ENCODE peak calls at places on chromosomes 13 and 19, in seven cellular contexts. Q is ovary, M is right lobe of liver, Z is K562, B is lower leg skin, R is tibial nerve, U is endothelial cell of umbilical vein. V is an unnamed sample.

GRCh38 chr19:43594710-43595604 is 977 bp downstream of the IRGQ start:
- DNase-seq in Q (peak; percentile 34), M (peak; percentile 73), Z (peak; percentile 52), B (peak; percentile 46), R (no peak), U (peak; percentile 72), V (peak; percentile 71)

GRCh38 chr13:77544365-77544764 is 8.9 kb downstream of the SCEL start:
- DNase-seq in Q (peak; percentile 24), M (no peak), Z (no peak), B (peak; percentile 27), R (peak; percentile 46), U (peak; percentile 71), V (no peak)

GRCh38 chr13:106532111-106532929 is 3.1 kb downstream of the EFNB2 start:
- DNase-seq in Q (no peak), M (no peak), Z (no peak), B (no peak), R (no peak), U (peak; percentile 65), V (no peak)

GRCh38 chr19:19526581-19527370 is 1.9 kb upstream of the YJEFN3 start:
- DNase-seq in Q (no peak), M (no peak), Z (no peak), B (no peak), R (no peak), U (no peak), V (no peak)

GRCh38 chr13:38401276-38401675 is 51.6 kb downstream of the UFM1 start:
- DNase-seq in Q (no peak), M (no peak), Z (no peak), B (no peak), R (no peak), U (no peak), V (no peak)

GRCh38 chr19:51777570-51778460 is 16.8 kb downstream of the FPR2 start:
- DNase-seq in Q (peak; percentile 79), M (no peak), Z (peak; percentile 71), B (peak; percentile 51), R (peak; percentile 51), U (peak; percentile 52), V (peak; percentile 21)

GRCh38 chr13:31172535-31172934 is 10.8 kb upstream of the HSPH1 start:
- DNase-seq in Q (no peak), M (no peak), Z (no peak), B (no peak), R (no peak), U (peak; percentile 66), V (no peak)

GRCh38 chr13:77776704-77777103 is 79.2 kb downstream of the SLAIN1 start:
- DNase-seq in Q (no peak), M (no peak), Z (no peak), B (no peak), R (no peak), U (no peak), V (no peak)

GRCh38 chr13:76822691-76823267 is 63.4 kb downstream of the KCTD12 start:
- DNase-seq in Q (no peak), M (no peak), Z (no peak), B (no peak), R (no peak), U (peak; percentile 71), V (no peak)

GRCh38 chr19:44813331-44814131 is 4.6 kb downstream of the BCAM start:
- DNase-seq in Q (no peak), M (no peak), Z (peak; percentile 25), B (no peak), R (no peak), U (no peak), V (no peak)

GRCh38 chr13:49587311-49587847 is 2.0 kb upstream of the RCBTB1 start:
- DNase-seq in Q (no peak), M (no peak), Z (no peak), B (no peak), R (no peak), U (no peak), V (peak; percentile 15)

GRCh38 chr13:111897846-111898215 is 169.1 kb upstream of the SOX1 start:
- DNase-seq in Q (no peak), M (no peak), Z (no peak), B (no peak), R (no peak), U (no peak), V (no peak)

GRCh38 chr13:113121928-113122420 is 625 bp upstream of the F10 start:
- DNase-seq in Q (peak; percentile 39), M (peak; percentile 56), Z (no peak), B (no peak), R (no peak), U (no peak), V (no peak)

GRCh38 chr19:56015756-56016155 is 29.2 kb downstream of the NLRP5 start:
- DNase-seq in Q (no peak), M (no peak), Z (peak; percentile 27), B (no peak), R (no peak), U (no peak), V (peak; percentile 53)

GRCh38 chr13:26881154-26881553 is 120.6 kb upstream of the GPR12 start:
- DNase-seq in Q (no peak), M (no peak), Z (no peak), B (no peak), R (no peak), U (no peak), V (peak; percentile 5)

GRCh38 chr19:33048806-33049676 is 15.6 kb downstream of the RHPN2 start:
- DNase-seq in Q (no peak), M (no peak), Z (no peak), B (no peak), R (no peak), U (no peak), V (no peak)

GRCh38 chr19:33050110-33050509 is 14.6 kb downstream of the RHPN2 start:
- DNase-seq in Q (no peak), M (no peak), Z (no peak), B (no peak), R (no peak), U (no peak), V (no peak)

GRCh38 chr19:33055718-33056117 is 9.0 kb downstream of the RHPN2 start:
- DNase-seq in Q (no peak), M (no peak), Z (no peak), B (no peak), R (no peak), U (no peak), V (no peak)

GRCh38 chr19:33054623-33055022 is 10.1 kb downstream of the RHPN2 start:
- DNase-seq in Q (no peak), M (peak; percentile 86), Z (no peak), B (peak; percentile 47), R (no peak), U (no peak), V (no peak)

GRCh38 chr19:33052352-33052972 is 12.2 kb downstream of the RHPN2 start:
- DNase-seq in Q (peak; percentile 25), M (no peak), Z (no peak), B (no peak), R (peak; percentile 31), U (no peak), V (no peak)
- TF ChIP-seq POLR2A in Q (no peak), M (no peak), Z (no peak), B (no peak), R (no peak), U (no peak), V (no peak)

DNA sequence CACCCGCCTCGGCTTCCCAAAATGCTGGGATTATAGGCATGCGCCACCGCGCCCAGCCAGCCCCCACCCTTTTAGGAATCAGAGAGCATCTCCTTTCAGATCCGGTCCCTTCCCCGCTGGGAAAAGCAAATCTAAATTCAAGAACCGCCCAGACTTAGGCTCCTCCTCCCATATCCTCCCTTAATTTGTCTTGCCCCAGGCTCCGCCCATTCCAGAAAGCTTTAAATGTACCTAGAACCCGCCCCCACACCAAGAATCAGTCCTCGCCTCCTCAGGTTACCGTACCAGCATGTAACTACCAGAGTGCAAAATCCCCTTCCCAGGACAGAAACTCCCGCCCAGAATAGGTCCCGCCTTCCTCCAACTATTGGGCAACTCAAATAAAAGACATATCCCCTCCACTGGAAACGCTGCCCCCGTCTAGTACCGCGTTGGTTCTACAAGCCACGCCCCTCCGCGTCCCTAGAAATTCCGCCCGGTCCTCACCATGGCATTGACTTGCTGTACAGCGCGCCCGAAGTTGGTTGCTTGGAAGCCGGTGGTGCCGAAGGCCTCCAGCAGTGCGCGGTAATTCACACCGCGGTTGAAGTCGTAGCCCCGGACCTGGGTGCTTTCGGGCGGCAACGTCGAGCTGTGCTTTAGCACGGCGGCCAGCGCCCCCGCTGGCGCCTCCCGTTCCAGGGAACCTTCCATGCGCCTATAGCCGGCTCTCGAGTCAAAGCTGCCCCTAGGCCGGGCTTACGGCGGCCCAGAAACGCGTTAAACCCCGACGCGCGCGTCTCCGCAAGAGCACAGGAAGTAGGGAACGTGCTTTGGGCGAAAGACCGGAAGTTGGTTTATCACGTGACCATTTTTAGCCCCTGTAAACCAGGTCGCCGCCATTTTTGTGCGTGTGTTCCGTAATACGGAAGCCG is at the start of gene DHPS:
- DNase-seq in Q (peak; percentile 91), M (peak; percentile 93), Z (peak; percentile 86), B (peak; percentile 96), R (peak; percentile 95), U (peak; percentile 95), V (peak; percentile 84)
- TF ChIP-seq POLR2A in Q (peak; percentile 55), M (peak; percentile 66), Z (peak; percentile 94), B (no peak), R (peak; percentile 19), U (peak; percentile 70), V (peak; percentile 71)

GRCh38 chr13:98576963-98577822 is at the start of gene STK24:
- DNase-seq in Q (peak; percentile 69), M (peak; percentile 80), Z (peak; percentile 88), B (no peak), R (peak; percentile 42), U (peak; percentile 78), V (peak; percentile 73)
- TF ChIP-seq POLR2A in Q (no peak), M (peak; percentile 62), Z (no peak), B (no peak), R (peak; percentile 58), U (peak; percentile 73), V (peak; percentile 94)

GRCh38 chr13:91357613-91358383 is 10.3 kb downstream of the MIR17HG start:
- DNase-seq in Q (no peak), M (no peak), Z (no peak), B (no peak), R (no peak), U (no peak), V (no peak)
- TF ChIP-seq POLR2A in Q (no peak), M (no peak), Z (no peak), B (no peak), R (no peak), U (peak; percentile 49), V (no peak)

DNA sequence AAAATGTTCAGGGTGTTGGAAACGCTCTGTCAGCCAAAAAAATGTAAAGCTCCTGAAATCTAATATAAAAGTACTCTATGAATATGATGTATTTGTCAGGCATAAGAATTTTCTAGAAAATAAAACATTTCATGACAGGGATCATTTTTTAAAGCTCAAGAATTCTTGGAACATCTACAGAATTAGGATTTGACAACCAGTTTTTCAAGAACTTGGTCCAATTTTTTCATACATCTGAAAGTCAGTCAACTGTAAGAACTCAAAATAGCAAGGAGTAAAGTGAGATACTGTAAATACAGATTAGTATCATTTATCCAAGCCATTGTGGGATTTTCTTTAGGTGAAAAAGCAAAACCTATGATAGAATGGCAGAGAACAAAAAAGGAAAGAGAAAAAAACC is 41.6 kb upstream of the CLDN10 start:
- DNase-seq in Q (no peak), M (no peak), Z (no peak), B (no peak), R (no peak), U (no peak), V (no peak)
- TF ChIP-seq POLR2A in Q (no peak), M (no peak), Z (no peak), B (no peak), R (no peak), U (no peak), V (no peak)